ENCODE peak calls at places on chromosomes 5 and 9, in six cellular contexts. T is thoracic aorta; D is kidney; F is mammary epithelial cell; C is naive thymus-derived CD4-positive, alpha-beta T cell; N is IMR-90. S is an unnamed sample. For H3K9me3 and H3K4me1, the result is how much of the 10 kb centered on the place peaks cover.

GRCh38 chr5:135141303-135142268 is 107.6 kb upstream of the PITX1 start:
- DNase-seq in T (no peak), D (peak), F (peak), C (no peak), N (peak), S (no peak)

GRCh38 chr9:75950983-75951382 is 60.5 kb downstream of the PCSK5 start:
- DNase-seq in T (no peak), D (no peak), F (no peak), C (no peak), N (no peak), S (no peak)

GRCh38 chr9:33463151-33463550 is 10.6 kb downstream of the NOL6 start:
- DNase-seq in T (no peak), D (no peak), F (no peak), C (no peak), N (no peak), S (no peak)

GRCh38 chr5:157180374-157181264 is at the start of gene ITK:
- DNase-seq in T (no peak), D (no peak), F (no peak), C (peak), N (no peak), S (no peak)

GRCh38 chr5:144267961-144268513 is 97.4 kb downstream of the KCTD16 start:
- DNase-seq in T (no peak), D (no peak), F (no peak), C (no peak), N (no peak), S (no peak)

GRCh38 chr9:99371376-99371775 is 149.3 kb downstream of the SEC61B start:
- DNase-seq in T (no peak), D (no peak), F (no peak), C (no peak), N (no peak), S (no peak)

GRCh38 chr5:176578391-176578808 is 29.3 kb downstream of the CDHR2 start:
- DNase-seq in T (no peak), D (no peak), F (peak), C (peak), N (peak), S (peak)

GRCh38 chr9:68619056-68619455 is 78.4 kb upstream of the TMEM252 start:
- DNase-seq in T (no peak), D (no peak), F (no peak), C (no peak), N (no peak), S (no peak)

GRCh38 chr5:140833993-140834392 is at the start of gene PCDHA7:
- DNase-seq in T (no peak), D (no peak), F (peak), C (no peak), N (peak), S (no peak)

GRCh38 chr9:25442517-25442916 is 235.7 kb downstream of the TUSC1 start:
- DNase-seq in T (no peak), D (no peak), F (no peak), C (no peak), N (no peak), S (no peak)

GRCh38 chr5:113491022-113491421 is 2.8 kb upstream of the MCC start:
- DNase-seq in T (no peak), D (no peak), F (no peak), C (no peak), N (no peak), S (no peak)

GRCh38 chr9:30575691-30576090 is 1808.8 kb upstream of the ACO1 start:
- DNase-seq in T (no peak), D (no peak), F (no peak), C (no peak), N (no peak), S (no peak)

GRCh38 chr9:113504725-113505590 is 41.4 kb downstream of the RGS3 start:
- DNase-seq in T (no peak), D (no peak), F (no peak), C (no peak), N (no peak), S (peak)

GRCh38 chr9:105359899-105360298 is 87.9 kb upstream of the FSD1L start:
- DNase-seq in T (no peak), D (no peak), F (peak), C (no peak), N (peak), S (no peak)

GRCh38 chr5:124670672-124671592 is 75.5 kb downstream of the ZNF608 start:
- DNase-seq in T (no peak), D (no peak), F (peak), C (no peak), N (no peak), S (no peak)

GRCh38 chr5:72070519-72070918 is 36.8 kb upstream of the MAP1B start:
- DNase-seq in T (no peak), D (no peak), F (no peak), C (no peak), N (no peak), S (no peak)

GRCh38 chr5:11491658-11492057 is 412.6 kb downstream of the CTNND2 start:
- DNase-seq in T (no peak), D (no peak), F (no peak), C (no peak), N (no peak), S (no peak)

DNA sequence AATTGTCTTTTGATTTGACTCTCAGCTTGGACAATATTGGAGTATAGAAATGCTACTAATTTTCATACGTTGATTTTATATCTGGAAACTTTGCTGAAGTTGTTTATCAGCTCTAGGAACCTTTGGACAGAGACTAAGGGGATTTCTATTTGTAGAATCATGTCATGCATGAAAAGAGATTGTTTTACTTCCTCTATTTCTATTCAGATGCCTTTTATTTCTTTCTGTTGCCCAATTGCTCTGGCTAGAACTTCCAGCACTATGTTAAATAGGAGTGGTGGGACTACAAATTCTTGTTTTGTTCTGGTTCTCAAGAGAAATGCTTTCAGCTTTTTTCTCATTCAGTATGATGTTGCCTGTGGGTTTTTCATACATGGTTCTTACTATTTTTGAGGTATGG is 112.8 kb upstream of the CDH12 start:
- DNase-seq in T (no peak), D (no peak), F (no peak), C (no peak), N (no peak), S (no peak)
- H3K9me3 ChIP-seq in T (under half), D (under half), F (under half), C (under half), N (under half), S (under half)

GRCh38 chr5:37663538-37663937 is 176.3 kb downstream of the GDNF start:
- DNase-seq in T (no peak), D (no peak), F (no peak), C (no peak), N (no peak), S (no peak)

GRCh38 chr5:37664551-37664950 is 175.3 kb downstream of the GDNF start:
- DNase-seq in T (no peak), D (no peak), F (no peak), C (no peak), N (no peak), S (no peak)

GRCh38 chr5:37662362-37662761 is 177.5 kb downstream of the GDNF start:
- DNase-seq in T (no peak), D (no peak), F (no peak), C (no peak), N (no peak), S (no peak)

GRCh38 chr5:37661227-37661920 is 178.5 kb downstream of the GDNF start:
- DNase-seq in T (no peak), D (no peak), F (no peak), C (no peak), N (no peak), S (no peak)

GRCh38 chr5:37662789-37663475 is 176.9 kb downstream of the GDNF start:
- DNase-seq in T (no peak), D (no peak), F (no peak), C (no peak), N (no peak), S (no peak)
- H3K27ac ChIP-seq in T (no peak), D (no peak), F (no peak), C (no peak), N (no peak), S (no peak)

GRCh38 chr9:136793063-136793946 is 2.2 kb downstream of the TMEM141 start:
- DNase-seq in T (no peak), D (peak), F (no peak), C (no peak), N (no peak), S (peak)
- H3K4me1 ChIP-seq in T (under half), D (under half), F (under half), C (under half), N (under half), S (under half)

GRCh38 chr9:133443248-133443647 is 16.5 kb upstream of the CACFD1 start:
- DNase-seq in T (no peak), D (no peak), F (no peak), C (no peak), N (no peak), S (no peak)
- H3K9me3 ChIP-seq in T (under half), D (under half), F (under half), C (under half), N (under half), S (under half)

GRCh38 chr9:93049491-93049890 is 9.0 kb upstream of the SUSD3 start:
- DNase-seq in T (no peak), D (no peak), F (no peak), C (no peak), N (no peak), S (peak)
- H3K27ac ChIP-seq in T (no peak), D (no peak), F (no peak), C (no peak), N (no peak), S (no peak)

GRCh38 chr5:80198920-80199319 is 56.9 kb downstream of the SERINC5 start:
- DNase-seq in T (no peak), D (no peak), F (no peak), C (no peak), N (no peak), S (no peak)

GRCh38 chr5:80198399-80198798 is 57.4 kb downstream of the SERINC5 start:
- DNase-seq in T (no peak), D (no peak), F (no peak), C (no peak), N (no peak), S (peak)

GRCh38 chr5:80193421-80193820 is 62.4 kb downstream of the SERINC5 start:
- DNase-seq in T (no peak), D (no peak), F (no peak), C (no peak), N (no peak), S (no peak)

GRCh38 chr5:80194470-80194869 is 61.4 kb downstream of the SERINC5 start:
- DNase-seq in T (no peak), D (no peak), F (no peak), C (no peak), N (peak), S (no peak)

GRCh38 chr5:80195837-80196400 is 59.9 kb downstream of the SERINC5 start:
- DNase-seq in T (no peak), D (no peak), F (no peak), C (no peak), N (no peak), S (no peak)
- H3K4me1 ChIP-seq in T (under half), D (under half), F (under half), C (half or more), N (under half), S (under half)

GRCh38 chr9:129513282-129513681 is 107.6 kb downstream of the C9orf50 start:
- DNase-seq in T (no peak), D (no peak), F (no peak), C (no peak), N (no peak), S (no peak)
- H3K9me3 ChIP-seq in T (under half), D (under half), F (under half), C (under half), N (half or more), S (under half)

DNA sequence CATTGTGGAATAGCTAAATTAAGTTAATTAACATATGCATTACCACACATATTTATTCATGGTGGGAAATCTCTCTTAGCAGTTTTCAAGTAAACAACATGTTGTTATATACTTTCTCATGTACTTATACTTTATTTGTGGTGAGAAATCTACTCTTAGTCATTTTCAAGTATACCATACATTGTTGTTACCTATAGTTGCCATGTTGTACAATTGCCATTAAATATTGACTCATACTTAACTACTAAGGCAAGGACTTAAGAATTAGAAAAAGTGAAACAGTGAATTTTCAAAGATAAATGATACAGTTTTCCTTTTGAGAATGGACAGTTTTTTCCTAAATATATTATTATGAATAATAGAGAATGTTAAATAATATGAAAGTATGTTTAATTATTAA is 27.7 kb downstream of the UGCG start:
- DNase-seq in T (no peak), D (no peak), F (no peak), C (no peak), N (no peak), S (no peak)
- H3K27ac ChIP-seq in T (no peak), D (no peak), F (no peak), C (no peak), N (no peak), S (no peak)

S was measured in right cardiac atrium.